ENCODE peak calls at places on chromosomes 1 and 21, in five cellular contexts. Q is right lobe of liver, O is fibroblast of lung, M is sigmoid colon, F is A549. T is an unnamed sample.
A peak's percentile ranks its signal among the peaks of the same experiment; 100 is the strongest.

GRCh38 chr1:195202271-195202670 is 1406.0 kb downstream of the KCNT2 start:
- DNase-seq in F (no peak), M (no peak), Q (no peak), O (no peak), T (no peak)

GRCh38 chr1:97144527-97144926 is 422.9 kb downstream of the PTBP2 start:
- DNase-seq in F (no peak), Q (no peak), M (no peak), O (peak; percentile 87), T (no peak)

GRCh38 chr21:46168659-46169386 is 13.4 kb upstream of the FTCD start:
- DNase-seq in M (peak; percentile 12), Q (no peak), F (no peak), O (no peak), T (no peak)

GRCh38 chr1:22835920-22836319 is 125.3 kb downstream of the EPHB2 start:
- DNase-seq in O (peak; percentile 58), F (no peak), M (no peak), Q (no peak), T (no peak)

GRCh38 chr21:37370152-37371040 is 3.8 kb downstream of the DYRK1A start:
- DNase-seq in Q (no peak), F (no peak), M (no peak), O (peak; percentile 65), T (no peak)

GRCh38 chr1:176601358-176601757 is 138.4 kb downstream of the PAPPA2 start:
- DNase-seq in F (no peak), O (no peak), Q (no peak), M (no peak), T (no peak)

GRCh38 chr1:118113261-118113660 is 71.8 kb downstream of the SPAG17 start:
- DNase-seq in O (peak; percentile 74), F (no peak), M (no peak), Q (no peak), T (no peak)

GRCh38 chr21:29538115-29538514 is 239.4 kb downstream of the BACH1 start:
- DNase-seq in F (no peak), O (peak; percentile 77), M (no peak), Q (no peak), T (no peak)

GRCh38 chr1:14706656-14707055 is 108.2 kb downstream of the KAZN start:
- DNase-seq in Q (no peak), O (no peak), F (no peak), M (no peak), T (no peak)

GRCh38 chr1:16905112-16905855 is 9.5 kb downstream of the RNU1-2 start:
- DNase-seq in O (peak; percentile 87), F (peak; percentile 60), M (peak; percentile 71), Q (no peak), T (no peak)

GRCh38 chr21:36097427-36098230 is 27.8 kb downstream of the CBR1 start:
- DNase-seq in Q (no peak), M (no peak), O (peak; percentile 71), F (no peak), T (no peak)
- H3K4me1 ChIP-seq in Q (no peaks in the 10 kb centered on the region), M (no peaks in the 10 kb centered on the region), O (no peaks in the 10 kb centered on the region), F (no peaks in the 10 kb centered on the region), T (no peaks in the 10 kb centered on the region)

DNA sequence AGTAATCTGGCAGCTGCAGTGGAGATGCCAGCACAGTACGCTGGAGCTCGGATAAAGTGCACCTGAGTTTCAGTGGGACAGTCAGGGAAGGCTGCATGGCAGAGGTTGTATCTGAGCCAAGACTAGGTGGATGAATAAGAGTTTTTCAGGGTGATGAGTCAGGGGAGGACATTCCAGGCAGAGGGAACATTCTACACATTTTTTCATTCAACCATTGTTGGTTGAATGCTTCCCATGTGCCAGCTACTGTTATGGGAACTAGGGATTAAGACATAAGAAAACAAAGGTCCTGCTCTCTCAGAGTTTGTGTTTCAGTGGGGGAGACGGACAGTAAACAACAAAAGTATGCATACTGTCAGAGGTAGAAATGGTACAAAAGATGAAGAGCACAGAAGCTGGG is 5.2 kb downstream of the LEPR start:
- DNase-seq in M (no peak), F (peak; percentile 49), O (peak; percentile 88), Q (no peak), T (no peak)
- H3K4me1 ChIP-seq in M (no peaks in the 10 kb centered on the region), F (peaks cover 67% of the 10 kb centered on the region), O (peaks cover 19% of the 10 kb centered on the region), Q (no peaks in the 10 kb centered on the region), T (peaks cover 60% of the 10 kb centered on the region)

DNA sequence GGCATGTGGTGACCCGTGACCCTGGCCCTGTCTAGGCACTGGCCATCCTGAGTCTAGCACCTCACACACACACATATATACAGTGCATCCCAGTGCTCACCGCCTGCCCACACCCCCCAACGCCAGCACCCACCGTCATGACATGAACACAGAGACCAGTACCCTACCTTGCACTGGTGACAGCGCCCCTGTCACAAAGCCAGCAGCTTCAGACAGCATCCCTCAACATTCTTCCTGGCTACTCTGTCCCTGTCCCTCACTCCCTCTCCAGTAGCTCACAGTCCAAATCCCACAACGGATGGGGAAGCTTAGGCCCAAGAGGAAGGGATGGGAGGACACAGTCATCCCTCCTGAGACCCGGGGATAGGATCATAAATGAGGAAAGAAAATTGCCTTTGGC is 27.1 kb downstream of the AHDC1 start:
- DNase-seq in M (no peak), O (no peak), Q (no peak), F (no peak), T (no peak)
- H3K4me1 ChIP-seq in M (no peaks in the 10 kb centered on the region), O (peaks cover 49% of the 10 kb centered on the region), Q (peaks cover 4% of the 10 kb centered on the region), F (peaks cover 38% of the 10 kb centered on the region), T (peaks cover 39% of the 10 kb centered on the region)

DNA sequence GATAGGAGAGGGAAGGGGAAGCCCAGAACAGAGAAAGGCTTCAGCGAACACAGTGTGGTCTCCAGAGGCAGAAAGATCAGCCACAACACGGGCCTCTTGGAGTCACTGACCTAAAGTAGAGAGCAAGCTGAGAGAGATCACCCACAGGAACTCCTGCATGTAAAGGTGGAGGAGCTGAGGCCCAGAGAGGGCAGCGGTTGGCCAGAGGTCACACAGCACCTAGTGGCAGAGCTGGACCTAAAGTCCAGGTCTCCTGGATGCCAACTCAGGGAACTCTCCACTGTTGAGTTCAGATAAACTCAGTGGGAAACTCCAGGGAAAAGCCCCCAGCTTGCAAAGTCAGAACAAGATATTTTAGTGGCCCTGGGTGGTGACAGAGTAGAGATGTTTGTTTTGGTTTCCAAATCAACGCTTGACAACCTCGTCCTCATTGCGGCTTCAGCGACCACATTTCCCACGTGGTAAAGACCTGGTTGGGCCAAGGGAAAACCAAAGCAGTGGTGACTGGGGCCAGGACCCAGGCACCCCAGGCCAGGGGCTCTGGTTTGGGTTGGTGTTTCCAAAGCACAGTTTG is 4.6 kb downstream of the IFFO2 start:
- DNase-seq in Q (no peak), M (no peak), F (no peak), O (no peak), T (no peak)
- H3K4me1 ChIP-seq in Q (no peaks in the 10 kb centered on the region), M (no peaks in the 10 kb centered on the region), F (peaks cover 75% of the 10 kb centered on the region), O (peaks cover 42% of the 10 kb centered on the region), T (peaks cover 61% of the 10 kb centered on the region)

GRCh38 chr1:155178441-155179106 is 4.9 kb downstream of the TRIM46 start:
- DNase-seq in F (no peak), Q (no peak), M (peak; percentile 56), O (no peak), T (peak; percentile 35)
- H3K4me1 ChIP-seq in F (peaks cover 13% of the 10 kb centered on the region), Q (no peaks in the 10 kb centered on the region), M (no peaks in the 10 kb centered on the region), O (peaks cover 6% of the 10 kb centered on the region), T (no peaks in the 10 kb centered on the region)

GRCh38 chr1:223713546-223714420 is 1.4 kb downstream of the CAPN2 start:
- DNase-seq in Q (no peak), M (no peak), O (no peak), F (no peak), T (no peak)
- H3K4me1 ChIP-seq in Q (no peaks in the 10 kb centered on the region), M (no peaks in the 10 kb centered on the region), O (peaks cover 27% of the 10 kb centered on the region), F (peaks cover 84% of the 10 kb centered on the region), T (peaks cover 42% of the 10 kb centered on the region)